ENCODE peak calls at places on chromosomes 6 and 20, in five cellular contexts. W is Caki2, U is fibroblast of pulmonary artery, O is cardiac fibroblast, F is AML-193. G is an unnamed sample.

GRCh38 chr6:130578713-130579112 is 212.9 kb downstream of the TMEM200A start:
- DNase-seq in U (no peak), W (no peak), F (no peak), O (no peak), G (no peak)

GRCh38 chr20:46243707-46244628 is 64.3 kb downstream of the CDH22 start:
- DNase-seq in F (no peak), W (no peak), U (no peak), O (peak), G (no peak)

GRCh38 chr6:15148356-15149058 is 97.4 kb upstream of the JARID2 start:
- DNase-seq in U (peak), O (peak), F (no peak), W (peak), G (peak)

GRCh38 chr20:8406394-8406793 is 274.3 kb downstream of the PLCB1 start:
- DNase-seq in F (no peak), U (no peak), W (no peak), O (no peak), G (no peak)

GRCh38 chr20:11467436-11467835 is 450.3 kb upstream of the BTBD3 start:
- DNase-seq in F (no peak), O (no peak), W (peak), U (no peak), G (no peak)

GRCh38 chr6:30244560-30244959 is 31.4 kb upstream of the TRIM26 start:
- DNase-seq in O (no peak), U (no peak), W (no peak), F (no peak), G (no peak)

GRCh38 chr20:49534314-49534713 is 33.6 kb downstream of the PTGIS start:
- DNase-seq in O (peak), W (peak), F (peak), U (peak), G (peak)

GRCh38 chr20:50572922-50573777 is 63.0 kb downstream of the PTPN1 start:
- DNase-seq in O (peak), W (no peak), U (peak), F (no peak), G (peak)

GRCh38 chr6:35765739-35766138 is 10.7 kb upstream of the CLPSL2 start:
- DNase-seq in W (no peak), O (no peak), U (no peak), F (no peak), G (no peak)

GRCh38 chr20:23047738-23048214 is 1.7 kb downstream of the THBD start:
- DNase-seq in O (no peak), W (peak), F (peak), U (no peak), G (no peak)

GRCh38 chr20:20710847-20711315 is 1.6 kb downstream of the RALGAPA2 start:
- DNase-seq in O (no peak), W (no peak), U (no peak), F (peak), G (no peak)

GRCh38 chr20:50918403-50918802 is 12.8 kb downstream of the ADNP start:
- DNase-seq in O (peak), W (no peak), F (no peak), U (peak), G (peak)

GRCh38 chr6:155497273-155497672 is 41.6 kb upstream of the NOX3 start:
- DNase-seq in F (no peak), O (no peak), W (no peak), U (no peak), G (no peak)

GRCh38 chr20:42361402-42361801 is 743.2 kb upstream of the CHD6 start:
- DNase-seq in U (no peak), O (no peak), F (no peak), W (no peak), G (no peak)

GRCh38 chr20:54346269-54346668 is 129.1 kb upstream of the DOK5 start:
- DNase-seq in F (no peak), O (no peak), W (peak), U (no peak), G (no peak)

GRCh38 chr6:9540534-9541126 is 874.2 kb downstream of the TFAP2A start:
- DNase-seq in O (peak), F (peak), W (peak), U (peak), G (peak)

GRCh38 chr20:17969276-17969883 is 562 bp downstream of the MGME1 start:
- DNase-seq in F (no peak), O (peak), U (peak), W (no peak), G (peak)

GRCh38 chr20:58625585-58625984 is 25.5 kb upstream of the STX16 start:
- DNase-seq in O (no peak), U (no peak), W (no peak), F (no peak), G (no peak)

GRCh38 chr20:13533946-13534345 is 104.8 kb downstream of the TASP1 start:
- DNase-seq in W (no peak), O (peak), U (no peak), F (no peak), G (no peak)

G was measured in fibroblast of villous mesenchyme.